ENCODE peak calls at places on chromosomes 1 and 21, in four cellular contexts. W is keratinocyte, M is mammary epithelial cell, O is tibial artery. J is an unnamed sample.

GRCh38 chr1:6646499-6647148 is 22.0 kb downstream of the THAP3 start:
- DNase-seq in W (no peak), M (peak; percentile 24), O (no peak), J (no peak)

GRCh38 chr1:182608850-182609610 is 4.8 kb upstream of the RGS16 start:
- DNase-seq in W (no peak), M (no peak), O (no peak), J (no peak)

GRCh38 chr1:214377886-214378285 is 96.9 kb downstream of the SMYD2 start:
- DNase-seq in W (no peak), M (peak; percentile 26), O (no peak), J (no peak)

GRCh38 chr21:34702341-34702807 is 33.6 kb downstream of the CLIC6 start:
- DNase-seq in W (peak; percentile 59), M (peak; percentile 76), O (peak; percentile 83), J (peak; percentile 83)

GRCh38 chr1:205191617-205192016 is 19.9 kb downstream of the DSTYK start:
- DNase-seq in W (no peak), M (no peak), O (no peak), J (no peak)

GRCh38 chr1:206658264-206658980 is 23.1 kb downstream of the DYRK3 start:
- DNase-seq in W (no peak), M (no peak), O (no peak), J (no peak)

GRCh38 chr1:38114231-38114630 is 67.6 kb upstream of the POU3F1 start:
- DNase-seq in W (no peak), M (no peak), O (no peak), J (peak; percentile 86)

GRCh38 chr1:20484526-20485462 is 1.2 kb downstream of the CAMK2N1 start:
- DNase-seq in W (no peak), M (no peak), O (no peak), J (no peak)

GRCh38 chr1:43442756-43443155 is 11.0 kb downstream of the HYI start:
- DNase-seq in W (no peak), M (no peak), O (peak; percentile 54), J (peak; percentile 59)

GRCh38 chr1:68115308-68115707 is 64.9 kb upstream of the DIRAS3 start:
- DNase-seq in W (no peak), M (no peak), O (no peak), J (no peak)

GRCh38 chr1:33576821-33577599 is 104.6 kb downstream of the ZSCAN20 start:
- DNase-seq in W (no peak), M (no peak), O (no peak), J (no peak)

GRCh38 chr1:12083766-12084165 is 20.7 kb downstream of the TNFRSF8 start:
- DNase-seq in W (no peak), M (no peak), O (no peak), J (no peak)

GRCh38 chr1:66489146-66489545 is 44.8 kb upstream of the SGIP1 start:
- DNase-seq in W (no peak), M (peak; percentile 65), O (no peak), J (no peak)

GRCh38 chr1:938088-938683 is 14.5 kb downstream of the SAMD11 start:
- DNase-seq in W (no peak), M (no peak), O (no peak), J (no peak)

GRCh38 chr1:50852889-50853288 is 107.2 kb downstream of the FAF1 start:
- DNase-seq in W (no peak), M (no peak), O (no peak), J (no peak)

GRCh38 chr1:17914987-17915386 is 159.9 kb downstream of the ACTL8 start:
- DNase-seq in W (no peak), M (no peak), O (peak; percentile 16), J (no peak)

GRCh38 chr1:205577874-205578658 is 53.7 kb downstream of the ELK4 start:
- DNase-seq in W (no peak), M (no peak), O (no peak), J (no peak)

GRCh38 chr1:172269644-172270043 is 150.8 kb upstream of the C1orf105 start:
- DNase-seq in W (no peak), M (peak; percentile 41), O (no peak), J (no peak)

GRCh38 chr1:201584510-201584991 is 45.6 kb downstream of the NAV1 start:
- DNase-seq in W (no peak), M (no peak), O (peak; percentile 48), J (no peak)

GRCh38 chr1:81125672-81126071 is 675.1 kb upstream of the ADGRL2 start:
- DNase-seq in W (no peak), M (no peak), O (no peak), J (no peak)

GRCh38 chr21:43273708-43274021 is 104.9 kb downstream of the CRYAA start:
- DNase-seq in W (no peak), M (no peak), O (no peak), J (no peak)

GRCh38 chr1:52613611-52614373 is 11.6 kb downstream of the GPX7 start:
- DNase-seq in W (no peak), M (no peak), O (no peak), J (no peak)

GRCh38 chr1:3431266-3431665 is 23.2 kb upstream of the ARHGEF16 start:
- DNase-seq in W (no peak), M (no peak), O (no peak), J (no peak)

GRCh38 chr1:45765999-45766792 is 15.7 kb upstream of the IPP start:
- DNase-seq in W (no peak), M (no peak), O (no peak), J (no peak)

GRCh38 chr1:159817276-159818041 is 9.2 kb upstream of the SLAMF8 start:
- DNase-seq in W (no peak), M (no peak), O (no peak), J (no peak)

GRCh38 chr1:71049951-71050598 is 2.5 kb upstream of the PTGER3 start:
- DNase-seq in W (peak; percentile 23), M (peak; percentile 49), O (no peak), J (no peak)

GRCh38 chr21:26833460-26833939 is 11.7 kb downstream of the ADAMTS1 start:
- DNase-seq in W (no peak), M (no peak), O (peak; percentile 76), J (peak; percentile 76)

GRCh38 chr1:160618763-160619274 is 28.0 kb downstream of the SLAMF1 start:
- DNase-seq in W (no peak), M (no peak), O (no peak), J (no peak)

GRCh38 chr1:230206976-230207375 is 139.9 kb downstream of the GALNT2 start:
- DNase-seq in W (no peak), M (no peak), O (no peak), J (no peak)

GRCh38 chr1:100657876-100658715 is 61.4 kb upstream of the VCAM1 start:
- DNase-seq in W (no peak), M (no peak), O (no peak), J (no peak)

GRCh38 chr1:24233684-24234600 is 46.9 kb upstream of the IFNLR1 start:
- DNase-seq in W (no peak), M (no peak), O (no peak), J (no peak)

GRCh38 chr1:217136895-217137205 is 413.6 kb upstream of the ESRRG start:
- DNase-seq in W (no peak), M (no peak), O (no peak), J (no peak)

GRCh38 chr1:46011121-46011695 is 121.2 kb downstream of the PIK3R3 start:
- DNase-seq in W (no peak), M (no peak), O (no peak), J (no peak)

GRCh38 chr1:67009792-67010191 is 44.2 kb downstream of the SLC35D1 start:
- DNase-seq in W (no peak), M (no peak), O (no peak), J (no peak)

GRCh38 chr1:76278711-76279386 is 204.3 kb downstream of the ST6GALNAC3 start:
- DNase-seq in W (no peak), M (no peak), O (no peak), J (no peak)

GRCh38 chr1:205455581-205456382 is at the start of gene BLACAT1:
- DNase-seq in W (no peak), M (no peak), O (no peak), J (no peak)

GRCh38 chr1:27659497-27660299 is 12.3 kb downstream of the IFI6 start:
- DNase-seq in W (no peak), M (peak; percentile 70), O (peak; percentile 95), J (peak; percentile 79)

GRCh38 chr1:163337631-163338030 is 15.9 kb downstream of the NUF2 start:
- DNase-seq in W (no peak), M (no peak), O (no peak), J (no peak)

GRCh38 chr1:15885701-15886612 is 38.5 kb downstream of the SPEN start:
- DNase-seq in W (peak; percentile 53), M (peak; percentile 86), O (peak; percentile 100), J (peak; percentile 99)
- H3K4me1 ChIP-seq in W (peaks cover 35% of the 10 kb centered on the region), M (peaks cover 18% of the 10 kb centered on the region), O (no peaks in the 10 kb centered on the region), J (peaks cover 9% of the 10 kb centered on the region)

DNA sequence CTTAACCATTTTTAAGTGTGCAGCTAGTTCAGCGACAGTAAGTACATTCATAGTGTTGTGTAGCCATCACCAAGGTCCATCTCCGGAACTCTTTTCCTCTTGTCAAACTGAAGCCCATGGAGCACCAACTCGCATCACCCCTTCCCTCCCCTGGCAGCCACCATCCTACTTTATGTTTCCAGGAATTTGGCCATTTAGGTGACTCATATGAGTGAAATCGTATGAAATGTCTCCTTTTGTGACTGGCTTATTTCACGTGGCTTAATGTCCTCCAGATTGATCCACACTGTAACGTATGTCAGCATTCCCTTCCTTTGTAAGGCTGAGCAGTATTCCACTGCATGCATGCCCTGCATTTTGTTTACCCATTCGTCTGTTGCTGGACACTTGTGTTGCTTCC is 2.5 kb downstream of the COL6A2 start:
- DNase-seq in W (no peak), M (no peak), O (no peak), J (peak; percentile 3)
- H3K4me3 ChIP-seq in W (no peak overlapping the region), M (no peak overlapping the region), O (peak overlapping the region; percentile 97), J (peak overlapping the region; percentile 85)

GRCh38 chr1:155892801-155893200 is 18.3 kb downstream of the RIT1 start:
- DNase-seq in W (no peak), M (peak; percentile 47), O (no peak), J (no peak)

GRCh38 chr1:155888481-155888880 is 22.7 kb downstream of the RIT1 start:
- DNase-seq in W (no peak), M (no peak), O (no peak), J (no peak)

GRCh38 chr1:155893389-155894142 is 17.6 kb downstream of the RIT1 start:
- DNase-seq in W (no peak), M (peak; percentile 75), O (no peak), J (peak; percentile 71)

GRCh38 chr1:155890251-155890650 is 20.9 kb downstream of the RIT1 start:
- DNase-seq in W (no peak), M (no peak), O (no peak), J (no peak)

DNA sequence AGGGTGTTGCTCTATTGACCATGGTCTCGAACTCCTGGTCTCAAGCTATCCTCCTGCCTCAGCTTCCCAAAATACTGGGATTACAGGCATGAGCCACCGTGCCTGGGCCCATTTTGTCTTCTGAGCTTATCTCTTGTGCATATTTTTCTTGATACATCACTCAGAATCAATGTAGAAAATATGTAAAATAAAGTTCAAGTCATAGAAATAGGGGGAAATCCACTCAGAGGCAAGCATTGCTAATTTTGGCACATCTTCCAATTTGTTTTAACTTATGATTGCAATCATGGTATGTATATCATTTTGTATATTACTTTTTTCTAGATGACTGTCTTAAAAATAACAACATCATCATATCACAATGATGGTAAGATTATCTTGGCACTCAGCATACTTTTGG is 21.6 kb downstream of the RIT1 start:
- DNase-seq in W (no peak), M (no peak), O (no peak), J (no peak)
- H3K27ac ChIP-seq in W (no peak overlapping the region), M (no peak overlapping the region), O (no peak overlapping the region), J (peak overlapping the region; percentile 66)

GRCh38 chr1:162080472-162081015 is 11.1 kb downstream of the NOS1AP start:
- DNase-seq in W (no peak), M (no peak), O (no peak), J (no peak)
- H3K4me1 ChIP-seq in W (no peaks in the 10 kb centered on the region), M (peaks cover 5% of the 10 kb centered on the region), O (no peaks in the 10 kb centered on the region), J (peaks cover 20% of the 10 kb centered on the region)